ENCODE peak calls at places on chromosome 13, in eight cellular contexts. K is neural progenitor cell; E is cardiac muscle cell; P is H9; Q is uterus; M is CD8-positive, alpha-beta T cell; B is thyroid gland; C is ascending aorta. J is an unnamed sample.

GRCh38 chr13:67469623-67470022 is 239.5 kb upstream of the PCDH9 start:
- DNase-seq in K (no peak), E (no peak), P (no peak), Q (no peak), M (no peak), B (no peak), C (no peak), J (no peak)

GRCh38 chr13:113564331-113565023 is 20.1 kb upstream of the TFDP1 start:
- DNase-seq in K (no peak), E (no peak), P (no peak), Q (no peak), M (no peak), B (no peak), C (peak), J (no peak)

GRCh38 chr13:109274188-109274821 is 512.1 kb downstream of the IRS2 start:
- DNase-seq in K (peak), E (peak), P (peak), Q (no peak), M (no peak), B (peak), C (no peak), J (no peak)

GRCh38 chr13:111789011-111789410 is 277.9 kb upstream of the SOX1 start:
- DNase-seq in K (no peak), E (no peak), P (no peak), Q (no peak), M (no peak), B (no peak), C (no peak), J (no peak)

GRCh38 chr13:103156346-103156998 is 90.3 kb upstream of the SLC10A2 start:
- DNase-seq in K (no peak), E (no peak), P (no peak), Q (no peak), M (no peak), B (no peak), C (no peak), J (no peak)

GRCh38 chr13:49265822-49266221 is 18.1 kb downstream of the CDADC1 start:
- DNase-seq in K (no peak), E (no peak), P (no peak), Q (no peak), M (no peak), B (no peak), C (no peak), J (no peak)

GRCh38 chr13:78993792-78994191 is 334.8 kb upstream of the OBI1 start:
- DNase-seq in K (peak), E (no peak), P (no peak), Q (no peak), M (no peak), B (no peak), C (no peak), J (no peak)

GRCh38 chr13:42720116-42720857 is 61.1 kb upstream of the FAM216B start:
- DNase-seq in K (no peak), E (peak), P (no peak), Q (peak), M (no peak), B (no peak), C (no peak), J (no peak)

GRCh38 chr13:27334774-27335490 is 64.3 kb downstream of the RASL11A start:
- DNase-seq in K (no peak), E (no peak), P (no peak), Q (no peak), M (no peak), B (no peak), C (no peak), J (no peak)

GRCh38 chr13:108985166-108985565 is 355.8 kb downstream of the MYO16 start:
- DNase-seq in K (no peak), E (peak), P (no peak), Q (no peak), M (no peak), B (no peak), C (no peak), J (no peak)

GRCh38 chr13:26914624-26915023 is 154.0 kb upstream of the GPR12 start:
- DNase-seq in K (no peak), E (peak), P (no peak), Q (no peak), M (no peak), B (no peak), C (no peak), J (peak)

GRCh38 chr13:49655906-49656305 is 27.6 kb downstream of the ARL11 start:
- DNase-seq in K (no peak), E (no peak), P (no peak), Q (no peak), M (no peak), B (no peak), C (no peak), J (no peak)

GRCh38 chr13:49756263-49756662 is 36.2 kb downstream of the KPNA3 start:
- DNase-seq in K (no peak), E (no peak), P (no peak), Q (no peak), M (no peak), B (no peak), C (no peak), J (no peak)

DNA sequence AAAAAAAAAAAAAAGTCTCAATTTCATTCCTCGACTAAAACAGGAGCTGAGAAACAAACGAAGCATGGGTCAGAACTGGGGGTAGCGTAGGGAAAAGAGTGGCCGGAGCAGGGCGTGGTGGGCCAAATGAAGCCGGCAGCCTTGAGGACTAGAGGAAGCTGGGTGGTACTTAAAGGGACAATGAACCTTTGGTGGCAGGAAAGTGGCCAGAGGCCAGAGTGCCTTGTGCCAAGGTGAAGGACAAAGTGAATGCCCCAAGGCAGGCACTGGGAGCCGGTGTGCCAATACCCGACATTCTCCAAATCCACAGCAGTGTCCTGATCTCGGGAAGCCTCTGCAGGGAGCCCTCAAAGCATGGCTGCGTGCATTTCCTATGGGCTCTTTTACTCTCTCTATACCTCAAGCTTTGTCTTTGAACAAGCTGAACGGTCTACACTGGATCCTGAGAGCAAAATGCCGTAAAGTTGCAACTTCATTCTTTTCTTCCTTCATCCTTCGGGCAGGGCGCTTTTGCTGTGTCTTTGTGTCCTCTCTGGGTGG is 195.0 kb upstream of the KL start:
- DNase-seq in K (no peak), E (no peak), P (no peak), Q (no peak), M (no peak), B (no peak), C (no peak), J (no peak)
- H3K27ac ChIP-seq in K (no peak), E (no peak), P (no peak), Q (no peak), M (no peak), B (no peak), C (no peak), J (no peak)

GRCh38 chr13:110330491-110331001 is 23.5 kb downstream of the COL4A2 start:
- DNase-seq in K (no peak), E (peak), P (no peak), Q (no peak), M (no peak), B (peak), C (peak), J (no peak)

GRCh38 chr13:110329798-110330461 is 22.8 kb downstream of the COL4A2 start:
- DNase-seq in K (peak), E (peak), P (no peak), Q (no peak), M (no peak), B (peak), C (peak), J (no peak)

GRCh38 chr13:110329258-110329657 is 22.2 kb downstream of the COL4A2 start:
- DNase-seq in K (no peak), E (no peak), P (no peak), Q (no peak), M (no peak), B (no peak), C (peak), J (no peak)

GRCh38 chr13:110327036-110327790 is 20.1 kb downstream of the COL4A2 start:
- DNase-seq in K (peak), E (no peak), P (peak), Q (no peak), M (no peak), B (peak), C (peak), J (no peak)

DNA sequence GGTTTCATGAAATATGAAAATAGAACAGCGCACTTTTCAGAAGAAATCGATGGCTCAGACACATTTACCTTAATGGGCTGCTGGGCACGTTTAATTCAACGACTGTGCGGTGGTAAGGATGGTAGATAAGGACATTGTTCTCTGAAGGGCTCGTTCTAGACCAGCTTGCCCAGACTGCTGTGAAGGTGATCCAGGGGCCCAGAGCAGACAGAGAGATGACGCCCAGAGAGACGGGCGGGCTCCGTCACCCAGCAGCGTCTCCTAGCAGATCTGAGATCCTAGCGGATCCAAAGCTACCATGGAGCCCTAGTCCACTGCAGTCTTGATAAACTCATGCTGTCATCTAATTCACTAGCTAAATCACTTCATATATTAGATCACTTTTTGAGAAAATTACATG is 21.4 kb downstream of the COL4A2 start:
- DNase-seq in K (no peak), E (no peak), P (no peak), Q (no peak), M (no peak), B (peak), C (peak), J (no peak)
- H3K27ac ChIP-seq in K (no peak), E (no peak), P (no peak), Q (no peak), M (no peak), B (peak), C (peak), J (no peak)

GRCh38 chr13:94706101-94706853 is 6.1 kb downstream of the SOX21 start:
- DNase-seq in K (peak), E (no peak), P (no peak), Q (no peak), M (no peak), B (no peak), C (no peak), J (no peak)
- H3K27ac ChIP-seq in K (peak), E (no peak), P (no peak), Q (no peak), M (no peak), B (no peak), C (no peak), J (no peak)

DNA sequence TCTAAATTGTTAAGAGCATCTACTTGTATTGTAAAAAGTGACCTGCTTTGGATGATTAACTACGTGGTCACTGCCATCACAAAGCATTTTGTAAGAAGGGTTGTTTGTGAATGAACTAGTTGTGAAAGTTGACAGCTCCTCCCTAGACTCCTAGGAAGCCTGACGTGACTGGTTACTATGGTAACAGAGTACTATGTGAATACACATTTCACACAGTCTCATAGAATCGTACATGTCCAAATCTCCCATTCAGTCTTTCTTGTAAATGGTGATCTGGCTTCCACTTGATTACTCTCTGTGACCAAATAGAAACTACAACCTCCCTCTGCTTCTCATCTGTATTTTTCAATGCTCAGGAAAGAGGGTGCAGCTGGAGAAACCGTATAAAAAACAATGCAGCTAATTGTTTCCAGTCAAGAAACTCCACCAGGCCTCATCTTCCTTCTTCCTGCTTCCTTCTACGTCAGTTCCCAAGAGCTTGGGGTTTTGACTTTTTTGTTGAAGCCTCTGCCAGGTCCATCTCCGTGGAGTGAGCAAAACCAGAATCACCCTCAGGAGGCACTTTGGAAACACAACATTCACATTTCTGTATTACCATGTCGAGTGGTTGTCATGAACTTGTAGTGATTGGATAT is 83.4 kb downstream of the GPC6 start:
- DNase-seq in K (peak), E (peak), P (no peak), Q (no peak), M (no peak), B (no peak), C (no peak), J (no peak)
- H3K27ac ChIP-seq in K (no peak), E (no peak), P (no peak), Q (no peak), M (no peak), B (no peak), C (no peak), J (no peak)

GRCh38 chr13:59746291-59746962 is 417.3 kb downstream of the DIAPH3 start:
- DNase-seq in K (no peak), E (peak), P (no peak), Q (no peak), M (no peak), B (no peak), C (no peak), J (no peak)
- H3K27ac ChIP-seq in K (no peak), E (no peak), P (no peak), Q (no peak), M (no peak), B (no peak), C (no peak), J (no peak)

DNA sequence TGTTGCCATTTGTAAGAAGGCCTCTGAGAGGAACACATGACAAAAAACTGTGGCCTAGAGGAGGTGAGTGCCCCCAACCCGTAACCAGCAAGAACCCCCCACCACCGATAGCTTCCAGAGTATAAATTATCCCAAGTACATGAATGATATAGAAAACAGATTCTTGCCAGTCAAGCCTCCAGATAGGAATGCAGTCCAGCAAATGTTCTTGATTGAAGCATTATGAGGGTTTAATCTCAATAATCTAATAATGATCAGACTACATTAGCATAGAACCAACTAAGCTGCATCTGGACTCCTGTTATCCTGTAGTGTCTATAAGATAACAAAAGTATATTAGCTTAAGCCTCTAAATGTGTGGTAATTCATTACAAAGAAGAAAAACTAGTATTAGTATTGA is 908.9 kb upstream of the ATXN8OS start:
- DNase-seq in K (no peak), E (no peak), P (no peak), Q (no peak), M (no peak), B (no peak), C (no peak), J (no peak)
- H3K27ac ChIP-seq in K (no peak), E (no peak), P (no peak), Q (no peak), M (no peak), B (no peak), C (no peak), J (no peak)

DNA sequence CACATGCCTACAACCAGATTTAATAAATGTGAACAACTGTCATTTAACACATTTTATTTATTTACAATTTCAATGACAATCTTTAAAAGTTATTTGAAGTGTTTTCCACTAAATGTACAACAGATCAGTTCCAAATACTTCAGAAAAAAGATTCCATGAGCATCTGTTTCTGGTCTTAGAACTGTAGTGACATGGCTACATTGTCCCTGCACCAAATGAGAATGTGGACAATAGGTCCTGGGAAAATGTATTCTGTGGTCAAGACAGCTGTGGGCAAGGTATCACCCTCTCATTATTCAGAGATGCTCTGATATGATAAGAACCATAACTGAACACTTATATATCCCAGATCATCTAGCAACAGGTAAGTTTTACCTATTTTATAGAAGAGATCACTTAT is 43.7 kb downstream of the ELF1 start:
- DNase-seq in K (no peak), E (no peak), P (no peak), Q (no peak), M (no peak), B (no peak), C (no peak), J (no peak)
- H3K27ac ChIP-seq in K (no peak), E (no peak), P (no peak), Q (no peak), M (no peak), B (no peak), C (no peak), J (peak)

GRCh38 chr13:106561551-106562170 is 6.3 kb downstream of the ARGLU1 start:
- DNase-seq in K (peak), E (peak), P (no peak), Q (no peak), M (no peak), B (peak), C (no peak), J (no peak)
- H3K27ac ChIP-seq in K (peak), E (peak), P (no peak), Q (no peak), M (no peak), B (no peak), C (peak), J (no peak)

DNA sequence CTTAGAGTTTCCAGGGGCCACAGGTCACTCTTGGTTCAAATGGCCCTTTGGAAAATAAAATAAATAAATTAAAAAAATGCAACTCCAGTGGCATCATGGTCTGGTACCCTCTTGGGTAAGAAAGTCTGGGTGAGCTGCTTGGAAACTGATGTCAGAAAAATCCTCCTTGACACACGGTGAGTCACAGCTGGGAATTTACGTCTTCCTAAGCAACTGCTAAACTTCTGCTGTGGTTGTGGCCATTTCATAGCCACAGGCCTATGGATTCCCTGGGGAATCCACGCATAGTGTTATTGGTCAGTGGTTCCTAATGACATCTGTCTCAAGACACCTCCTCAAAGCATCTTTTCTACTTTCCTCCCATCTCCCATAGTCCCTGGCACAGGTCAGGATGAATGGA is 220.8 kb downstream of the COG6 start:
- DNase-seq in K (no peak), E (peak), P (no peak), Q (peak), M (no peak), B (no peak), C (no peak), J (no peak)
- H3K27ac ChIP-seq in K (no peak), E (no peak), P (no peak), Q (peak), M (no peak), B (no peak), C (peak), J (no peak)

J was measured in DND-41.